ENCODE peak calls at places on chromosomes 16 and 17, in five cellular contexts. I is lower lobe of right lung, Y is thoracic aorta, C is pancreas, M is PC-3. B is an unnamed sample.

GRCh38 chr17:19387921-19388521 is 1.0 kb upstream of the MFAP4 start:
- DNase-seq in I (no peak), Y (no peak), C (no peak), M (peak; percentile 39), B (no peak)

GRCh38 chr16:61812251-61812650 is 224.0 kb downstream of the CDH8 start:
- DNase-seq in I (no peak), Y (no peak), C (no peak), M (no peak), B (no peak)

GRCh38 chr16:1941162-1941923 is 1.7 kb downstream of the MSRB1 start:
- DNase-seq in I (no peak), Y (no peak), C (peak; percentile 88), M (no peak), B (peak; percentile 65)

GRCh38 chr16:46923513-46924295 is 39.5 kb downstream of the GPT2 start:
- DNase-seq in I (no peak), Y (no peak), C (no peak), M (no peak), B (peak; percentile 86)

GRCh38 chr17:50944054-50944901 is 78.1 kb upstream of the TOB1 start:
- DNase-seq in I (peak; percentile 91), Y (no peak), C (peak; percentile 97), M (peak; percentile 79), B (peak; percentile 88)

GRCh38 chr17:78365561-78366108 is 5.8 kb upstream of the SOCS3 start:
- DNase-seq in I (no peak), Y (no peak), C (no peak), M (no peak), B (no peak)

GRCh38 chr16:4769306-4769638 is 2.3 kb upstream of the ZNF500 start:
- DNase-seq in I (no peak), Y (no peak), C (no peak), M (no peak), B (no peak)

GRCh38 chr17:63954402-63955063 is 18.2 kb downstream of the SCN4A start:
- DNase-seq in I (no peak), Y (no peak), C (no peak), M (no peak), B (peak; percentile 83)

GRCh38 chr17:8038954-8039610 is at the start of gene ALOX15B:
- DNase-seq in I (peak; percentile 84), Y (no peak), C (no peak), M (no peak), B (no peak)

GRCh38 chr17:67053438-67054000 is 9.2 kb downstream of the CACNG1 start:
- DNase-seq in I (no peak), Y (no peak), C (no peak), M (no peak), B (no peak)

GRCh38 chr17:77814091-77814772 is 144.3 kb upstream of the TNRC6C start:
- DNase-seq in I (peak; percentile 6), Y (no peak), C (no peak), M (no peak), B (no peak)

GRCh38 chr16:31093132-31093703 is 1.4 kb downstream of the VKORC1 start:
- DNase-seq in I (no peak), Y (no peak), C (peak; percentile 45), M (peak; percentile 54), B (no peak)

GRCh38 chr16:84950906-84951305 is 60.4 kb downstream of the ZDHHC7 start:
- DNase-seq in I (no peak), Y (no peak), C (no peak), M (peak; percentile 42), B (no peak)

GRCh38 chr17:15452746-15453145 is 14.7 kb downstream of the CDRT4 start:
- DNase-seq in I (no peak), Y (no peak), C (no peak), M (no peak), B (no peak)

GRCh38 chr16:79543219-79543618 is 57.3 kb downstream of the MAF start:
- DNase-seq in I (no peak), Y (no peak), C (no peak), M (no peak), B (no peak)

GRCh38 chr17:61825448-61826137 is 37.7 kb downstream of the BRIP1 start:
- DNase-seq in I (no peak), Y (no peak), C (no peak), M (no peak), B (no peak)

GRCh38 chr17:5821057-5821456 is 236.7 kb upstream of the NLRP1 start:
- DNase-seq in I (no peak), Y (no peak), C (no peak), M (peak; percentile 77), B (no peak)

GRCh38 chr16:11112723-11113348 is 143.2 kb downstream of the SOCS1 start:
- DNase-seq in I (no peak), Y (no peak), C (no peak), M (no peak), B (no peak)

GRCh38 chr17:8160741-8161221 is 2.0 kb downstream of the VAMP2 start:
- DNase-seq in I (peak; percentile 27), Y (no peak), C (peak; percentile 27), M (no peak), B (peak; percentile 12)

GRCh38 chr17:48722201-48722907 is at the start of gene PRAC1:
- DNase-seq in I (no peak), Y (no peak), C (no peak), M (peak; percentile 97), B (no peak)

GRCh38 chr16:89136931-89137330 is 34.6 kb upstream of the CDH15 start:
- DNase-seq in I (no peak), Y (no peak), C (peak; percentile 58), M (no peak), B (peak; percentile 7)

GRCh38 chr16:70715860-70716357 is 30.1 kb upstream of the MTSS2 start:
- DNase-seq in I (no peak), Y (no peak), C (no peak), M (peak; percentile 58), B (no peak)

GRCh38 chr16:4082474-4083044 is 33.7 kb downstream of the ADCY9 start:
- DNase-seq in I (no peak), Y (no peak), C (no peak), M (no peak), B (no peak)

GRCh38 chr16:87765473-87765775 is 362 bp downstream of the KLHDC4 start:
- DNase-seq in I (no peak), Y (no peak), C (peak; percentile 62), M (no peak), B (no peak)

GRCh38 chr17:46139365-46140210 is 53.6 kb downstream of the KANSL1 start:
- DNase-seq in I (no peak), Y (no peak), C (no peak), M (peak; percentile 52), B (no peak)

GRCh38 chr17:72609501-72609900 is 483.0 kb downstream of the SLC39A11 start:
- DNase-seq in I (no peak), Y (no peak), C (no peak), M (peak; percentile 99), B (no peak)

GRCh38 chr16:68491576-68491950 is 43.3 kb upstream of the SMPD3 start:
- DNase-seq in I (no peak), Y (no peak), C (no peak), M (no peak), B (no peak)

GRCh38 chr16:17211797-17212196 is 259.0 kb downstream of the XYLT1 start:
- DNase-seq in I (no peak), Y (no peak), C (no peak), M (no peak), B (no peak)

GRCh38 chr17:35372846-35373531 is 432 bp downstream of the SLFN11 start:
- DNase-seq in I (peak; percentile 53), Y (no peak), C (peak; percentile 40), M (peak; percentile 55), B (peak; percentile 20)
- TF ChIP-seq CTCF in I (no peak), Y (no peak), C (no peak), M (no peak), B (no peak)

GRCh38 chr17:41647940-41648410 is 23.6 kb upstream of the KRT17 start:
- DNase-seq in I (peak; percentile 92), Y (peak; percentile 67), C (peak; percentile 96), M (peak; percentile 85), B (peak; percentile 94)

GRCh38 chr17:41650794-41651624 is 26.6 kb upstream of the KRT17 start:
- DNase-seq in I (no peak), Y (no peak), C (peak; percentile 64), M (no peak), B (peak; percentile 44)

GRCh38 chr17:41647038-41647813 is 22.9 kb upstream of the KRT17 start:
- DNase-seq in I (no peak), Y (no peak), C (no peak), M (no peak), B (no peak)

GRCh38 chr17:41649923-41650519 is 25.6 kb upstream of the KRT17 start:
- DNase-seq in I (no peak), Y (no peak), C (no peak), M (no peak), B (no peak)

GRCh38 chr17:41648411-41649195 is 24.2 kb upstream of the KRT17 start:
- DNase-seq in I (peak; percentile 90), Y (peak; percentile 35), C (peak; percentile 94), M (peak; percentile 78), B (peak; percentile 93)
- H3K27ac ChIP-seq in I (peak overlapping the region; percentile 33), Y (peak overlapping the region; percentile 31), C (no peak overlapping the region), M (peak overlapping the region; percentile 65), B (no peak overlapping the region)

GRCh38 chr17:57405486-57406072 is 149.3 kb downstream of the MSI2 start:
- DNase-seq in I (no peak), Y (no peak), C (no peak), M (no peak), B (no peak)
- H3K4me1 ChIP-seq in I (peaks cover 16% of the 10 kb centered on the region), Y (no peaks in the 10 kb centered on the region), C (no peaks in the 10 kb centered on the region), M (peaks cover 37% of the 10 kb centered on the region), B (peaks cover 65% of the 10 kb centered on the region)

GRCh38 chr17:18262111-18262510 is 1.6 kb downstream of the MIEF2 start:
- DNase-seq in I (no peak), Y (no peak), C (no peak), M (no peak), B (no peak)
- TF ChIP-seq CTCF in I (no peak), Y (no peak), C (no peak), M (no peak), B (no peak)

GRCh38 chr16:51875834-51876725 is 670.9 kb downstream of the TOX3 start:
- DNase-seq in I (no peak), Y (no peak), C (no peak), M (no peak), B (no peak)

GRCh38 chr16:51881731-51882130 is 665.2 kb downstream of the TOX3 start:
- DNase-seq in I (no peak), Y (no peak), C (no peak), M (no peak), B (no peak)

GRCh38 chr16:51880776-51881175 is 666.2 kb downstream of the TOX3 start:
- DNase-seq in I (no peak), Y (no peak), C (no peak), M (peak; percentile 40), B (no peak)

GRCh38 chr16:51876934-51877333 is 670.0 kb downstream of the TOX3 start:
- DNase-seq in I (no peak), Y (no peak), C (no peak), M (no peak), B (no peak)

DNA sequence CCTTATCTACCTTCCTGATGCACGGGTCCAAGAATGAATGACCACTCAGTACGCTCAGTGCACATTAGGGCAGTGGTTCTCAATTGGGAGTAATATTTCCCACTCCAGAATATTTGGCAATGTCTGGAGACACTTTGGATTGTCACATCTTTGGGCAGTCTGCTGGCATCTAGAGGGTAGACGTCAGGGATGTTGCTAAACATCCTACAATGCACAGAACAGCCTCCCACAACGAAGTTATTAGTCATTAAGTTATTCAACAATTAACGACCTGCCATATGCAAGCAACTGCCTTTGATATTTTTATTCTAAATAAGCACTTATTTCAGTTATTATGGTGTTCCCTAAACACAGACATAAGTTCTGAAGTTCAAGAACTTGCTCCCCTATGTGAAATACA is 669.3 kb downstream of the TOX3 start:
- DNase-seq in I (no peak), Y (no peak), C (no peak), M (no peak), B (no peak)
- H3K27ac ChIP-seq in I (no peak overlapping the region), Y (no peak overlapping the region), C (no peak overlapping the region), M (no peak overlapping the region), B (no peak overlapping the region)